ENCODE peak calls at places on chromosomes 7 and 10, in six cellular contexts. Y is B cell, S is cardiac muscle cell, C is bronchial epithelial cell, G is GM20000, U is A549. D is an unnamed sample.
A peak's percentile ranks its signal among the peaks of the same experiment; 100 is the strongest.

GRCh38 chr10:93568105-93568390 is 1.6 kb downstream of the FFAR4 start:
- DNase-seq in G (no peak), C (no peak), S (peak; percentile 11), Y (no peak), U (no peak), D (no peak)

GRCh38 chr10:22557321-22557720 is 157.1 kb downstream of the PIP4K2A start:
- DNase-seq in C (peak; percentile 4), G (no peak), Y (no peak), S (no peak), U (no peak), D (no peak)

GRCh38 chr10:103833731-103834365 is 21.5 kb downstream of the SH3PXD2A start:
- DNase-seq in C (no peak), Y (peak; percentile 29), G (no peak), U (peak; percentile 76), S (peak; percentile 82), D (no peak)

GRCh38 chr10:77069020-77069419 is 568.6 kb downstream of the KCNMA1 start:
- DNase-seq in U (no peak), G (no peak), Y (no peak), S (no peak), C (no peak), D (no peak)

GRCh38 chr7:131547589-131547988 is 8.8 kb downstream of the PODXL start:
- DNase-seq in S (no peak), C (no peak), U (no peak), G (no peak), Y (no peak), D (no peak)

GRCh38 chr10:22252801-22253577 is 35.2 kb upstream of the EBLN1 start:
- DNase-seq in Y (peak; percentile 61), U (no peak), G (peak; percentile 59), S (peak; percentile 49), C (no peak), D (no peak)

GRCh38 chr7:113698556-113699220 is 220.1 kb downstream of the PPP1R3A start:
- DNase-seq in G (peak; percentile 7), C (peak; percentile 42), Y (no peak), S (peak; percentile 46), U (peak; percentile 31), D (no peak)

GRCh38 chr7:27102578-27103442 is at the start of gene HOXA2:
- DNase-seq in G (no peak), Y (no peak), C (no peak), U (no peak), S (no peak), D (no peak)

GRCh38 chr10:79246209-79246581 is 101.1 kb upstream of the PPIF start:
- DNase-seq in C (no peak), G (no peak), Y (no peak), S (no peak), U (no peak), D (no peak)

GRCh38 chr10:5466451-5466996 is 32.8 kb downstream of the CALML5 start:
- DNase-seq in S (peak; percentile 87), U (no peak), Y (no peak), C (peak; percentile 94), G (no peak), D (no peak)

GRCh38 chr7:40223451-40224112 is 88.8 kb downstream of the SUGCT start:
- DNase-seq in C (peak; percentile 2), S (no peak), G (no peak), U (no peak), Y (no peak), D (no peak)

GRCh38 chr10:22570234-22570633 is 144.1 kb downstream of the PIP4K2A start:
- DNase-seq in Y (no peak), S (no peak), G (no peak), U (no peak), C (no peak), D (no peak)

GRCh38 chr7:18262054-18262453 is 233.5 kb upstream of the HDAC9 start:
- DNase-seq in G (no peak), U (no peak), S (peak; percentile 17), Y (no peak), C (no peak), D (no peak)

GRCh38 chr7:105245398-105246099 is 143.2 kb downstream of the SRPK2 start:
- DNase-seq in S (peak; percentile 20), U (no peak), G (no peak), Y (no peak), C (no peak), D (no peak)

GRCh38 chr10:60288291-60288690 is 101.4 kb downstream of the ANK3 start:
- DNase-seq in C (no peak), Y (no peak), U (no peak), S (peak; percentile 38), G (no peak), D (no peak)

GRCh38 chr7:100003711-100004661 is 11.4 kb upstream of the ZKSCAN1 start:
- DNase-seq in S (no peak), C (no peak), U (peak; percentile 77), G (no peak), Y (no peak), D (no peak)

GRCh38 chr10:100021322-100021721 is 11.6 kb upstream of the DNMBP start:
- DNase-seq in C (no peak), G (no peak), U (peak; percentile 52), Y (no peak), S (no peak), D (no peak)

GRCh38 chr7:79593819-79594218 is 140.4 kb upstream of the MAGI2 start:
- DNase-seq in S (no peak), U (no peak), C (no peak), G (no peak), Y (no peak), D (no peak)

GRCh38 chr10:34008641-34009040 is 674.2 kb upstream of the NRP1 start:
- DNase-seq in U (no peak), G (no peak), Y (no peak), C (no peak), S (no peak), D (no peak)

GRCh38 chr10:117503170-117503885 is 39.2 kb upstream of the EMX2 start:
- DNase-seq in G (peak; percentile 24), U (no peak), Y (no peak), C (no peak), S (peak; percentile 40), D (no peak)

GRCh38 chr10:63722537-63722936 is 201.3 kb downstream of the REEP3 start:
- DNase-seq in U (no peak), S (peak; percentile 72), Y (no peak), G (no peak), C (no peak), D (no peak)

DNA sequence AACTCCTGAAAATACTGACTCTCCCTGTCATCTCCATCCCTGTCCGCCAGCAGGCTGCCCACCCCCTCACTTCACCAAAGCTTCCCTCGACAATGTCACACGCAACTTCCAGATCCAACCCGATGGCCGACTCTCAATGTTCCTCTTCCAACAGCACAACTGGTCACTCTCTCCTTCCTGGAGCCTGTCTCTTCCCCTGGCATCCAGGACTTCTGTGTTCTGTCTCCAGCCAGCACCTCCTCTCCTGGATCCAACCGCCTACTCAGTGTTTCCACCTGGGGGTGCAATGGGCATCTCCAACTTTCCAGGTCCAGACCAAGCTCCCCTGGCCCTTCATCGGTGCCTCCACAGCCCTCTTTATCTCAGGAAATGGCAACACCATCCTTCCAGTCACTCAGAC is 8.6 kb downstream of the CPA5 start:
- DNase-seq in S (no peak), U (no peak), C (no peak), G (no peak), Y (no peak), D (no peak)
- TF ChIP-seq CTCF in S (no peak), U (no peak), C (no peak), G (no peak), Y (no peak), D (no peak)

DNA sequence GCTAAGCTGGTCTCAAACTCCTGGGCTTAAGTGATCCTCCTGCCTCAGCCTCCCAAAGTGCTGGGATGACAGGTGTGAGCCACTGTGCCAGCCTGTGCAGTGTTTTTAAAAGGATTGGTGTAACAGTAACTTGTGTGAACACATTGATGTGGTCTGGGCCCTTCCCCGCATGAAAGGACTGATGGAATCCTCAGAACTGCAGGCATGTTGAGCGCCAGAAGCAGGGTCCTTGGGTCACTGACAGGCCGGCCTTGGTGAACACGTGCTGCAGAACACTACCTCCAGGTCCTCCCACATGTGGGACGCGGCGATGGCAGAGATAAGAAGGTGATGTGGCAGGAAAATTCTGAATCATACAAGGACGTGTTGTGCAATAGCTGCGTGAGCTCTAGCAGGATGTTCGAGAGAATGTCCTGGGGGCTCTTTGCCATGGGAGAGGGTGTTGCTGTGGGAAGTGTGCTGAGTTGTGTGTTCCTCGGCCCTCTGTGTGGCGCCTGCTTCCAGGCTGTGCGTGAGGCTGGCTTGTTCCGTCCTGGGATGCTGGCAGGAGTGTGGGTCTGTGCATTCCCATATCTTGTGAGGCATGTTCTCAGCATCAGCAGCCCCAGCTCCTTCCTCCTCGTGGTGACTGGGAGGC is 68.2 kb downstream of the DNAJB6 start:
- DNase-seq in U (peak; percentile 77), C (peak; percentile 92), S (peak; percentile 95), Y (no peak), G (no peak), D (no peak)
- TF ChIP-seq CTCF in U (no peak), C (no peak), S (peak; percentile 2), Y (no peak), G (no peak), D (no peak)

GRCh38 chr10:81838950-81839349 is 36.0 kb upstream of the NRG3 start:
- DNase-seq in C (no peak), U (no peak), Y (no peak), S (peak; percentile 0), G (no peak), D (no peak)
- TF ChIP-seq CTCF in C (no peak), U (peak; percentile 5), Y (no peak), S (no peak), G (no peak), D (no peak)

DNA sequence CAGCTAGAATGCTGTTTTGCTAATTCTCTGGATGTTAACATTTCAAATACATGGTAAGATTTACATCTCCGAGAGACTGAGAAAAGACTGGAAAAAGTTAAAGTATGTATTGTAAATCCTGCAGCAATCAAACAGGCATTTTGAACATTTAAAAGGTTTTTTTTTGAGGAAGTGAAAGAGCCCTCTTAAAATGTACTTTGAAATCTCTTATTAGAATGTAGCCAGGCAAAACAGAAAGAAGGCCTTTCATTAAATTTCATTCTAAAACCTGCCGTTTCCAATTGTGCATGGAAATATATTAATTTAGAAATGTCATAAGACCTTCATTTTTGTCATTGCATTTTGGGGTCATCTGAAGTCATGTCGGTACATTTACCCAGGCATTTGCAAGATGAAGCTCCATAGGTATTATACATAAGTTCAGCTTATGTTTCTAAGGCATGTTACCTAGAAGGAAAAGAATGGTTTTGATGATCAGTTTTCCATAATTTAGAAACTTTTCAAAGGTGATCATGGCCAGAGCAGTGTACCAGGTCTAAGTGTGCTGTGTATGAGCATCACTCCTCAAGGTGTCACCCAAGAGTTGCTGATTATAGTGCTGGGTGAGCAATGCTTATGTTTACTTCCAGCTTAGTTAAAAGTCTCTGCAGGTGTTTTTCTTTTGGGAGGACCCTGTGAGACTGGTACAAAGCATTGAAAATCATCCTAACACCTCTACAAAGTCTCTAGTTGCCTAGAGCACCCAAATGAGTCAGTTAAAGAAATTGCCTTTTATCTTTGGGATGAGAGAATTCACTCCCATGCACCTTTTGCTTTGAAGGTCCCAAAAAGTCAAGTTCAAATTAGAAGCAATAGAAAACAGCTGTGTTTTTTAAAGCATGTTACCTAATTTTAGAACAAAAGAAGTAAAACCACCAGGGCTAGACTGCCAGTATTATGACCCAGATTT is 7.1 kb downstream of the ZNF736 start:
- DNase-seq in C (no peak), G (no peak), U (no peak), S (peak; percentile 3), Y (no peak), D (no peak)
- TF ChIP-seq CTCF in C (peak; percentile 7), G (no peak), U (no peak), S (no peak), Y (no peak), D (no peak)

GRCh38 chr10:133098426-133099124 is 10.9 kb downstream of the ADGRA1 start:
- DNase-seq in G (no peak), C (no peak), Y (no peak), U (no peak), S (no peak), D (no peak)
- TF ChIP-seq CTCF in G (no peak), C (no peak), Y (no peak), U (no peak), S (no peak), D (no peak)

D was measured in GM12864.